ENCODE peak calls at places on chromosomes 16 and 17, in five cellular contexts. Q is cardiac muscle cell, C is heart left ventricle, T is dorsolateral prefrontal cortex, M is mammary epithelial cell. E is an unnamed sample.

GRCh38 chr16:87789437-87790277 is 23.9 kb upstream of the KLHDC4 start:
- DNase-seq in Q (peak), C (no peak), T (no peak), M (peak), E (peak)

GRCh38 chr17:31321481-31321880 is at the start of gene EVI2A:
- DNase-seq in Q (peak), C (peak), T (no peak), M (peak), E (peak)

GRCh38 chr16:63744077-63744874 is 1377.6 kb downstream of the CDH11 start:
- DNase-seq in Q (no peak), C (peak), T (no peak), M (no peak), E (no peak)

GRCh38 chr17:4631836-4632582 is 9.5 kb downstream of the ALOX15 start:
- DNase-seq in Q (no peak), C (no peak), T (no peak), M (no peak), E (no peak)

GRCh38 chr16:9225527-9226316 is 134.3 kb downstream of the HAPSTR1 start:
- DNase-seq in Q (peak), C (no peak), T (peak), M (no peak), E (peak)

GRCh38 chr16:76277099-76278030 is at the start of gene CNTNAP4:
- DNase-seq in Q (peak), C (no peak), T (peak), M (no peak), E (no peak)

GRCh38 chr17:31858647-31859486 is at the start of gene COPRS:
- DNase-seq in Q (peak), C (peak), T (peak), M (peak), E (peak)

GRCh38 chr16:72977127-72977526 is 70.8 kb downstream of the ZFHX3 start:
- DNase-seq in Q (no peak), C (no peak), T (no peak), M (no peak), E (no peak)

GRCh38 chr17:41284043-41284442 is 8.5 kb downstream of the KRTAP9-7 start:
- DNase-seq in Q (no peak), C (no peak), T (no peak), M (no peak), E (no peak)

GRCh38 chr16:27819881-27820610 is 243.5 kb downstream of the GSG1L start:
- DNase-seq in Q (no peak), C (no peak), T (peak), M (no peak), E (no peak)

GRCh38 chr16:62167551-62167950 is 131.3 kb upstream of the CDH8 start:
- DNase-seq in Q (no peak), C (no peak), T (no peak), M (peak), E (no peak)

GRCh38 chr17:79305831-79306687 is 231.4 kb downstream of the ENGASE start:
- DNase-seq in Q (peak), C (no peak), T (no peak), M (no peak), E (peak)

GRCh38 chr16:87535457-87535854 is 42.6 kb upstream of the ZCCHC14 start:
- DNase-seq in Q (no peak), C (no peak), T (no peak), M (no peak), E (no peak)

GRCh38 chr17:21390294-21390693 is 14.1 kb downstream of the KCNJ12 start:
- DNase-seq in Q (no peak), C (no peak), T (no peak), M (no peak), E (no peak)

GRCh38 chr17:39064374-39064773 is 87.1 kb downstream of the PLXDC1 start:
- DNase-seq in Q (peak), C (no peak), T (no peak), M (peak), E (peak)

GRCh38 chr16:85553436-85554113 is 59.5 kb upstream of the GSE1 start:
- DNase-seq in Q (peak), C (peak), T (no peak), M (peak), E (peak)

GRCh38 chr17:4741544-4741943 is 1.8 kb upstream of the CXCL16 start:
- DNase-seq in Q (no peak), C (no peak), T (no peak), M (no peak), E (no peak)

GRCh38 chr16:74275031-74275636 is 21.5 kb upstream of the PSMD7 start:
- DNase-seq in Q (peak), C (no peak), T (no peak), M (no peak), E (peak)
- TF ChIP-seq CTCF in Q (peak), C (peak), T (peak), M (peak), E (peak)

DNA sequence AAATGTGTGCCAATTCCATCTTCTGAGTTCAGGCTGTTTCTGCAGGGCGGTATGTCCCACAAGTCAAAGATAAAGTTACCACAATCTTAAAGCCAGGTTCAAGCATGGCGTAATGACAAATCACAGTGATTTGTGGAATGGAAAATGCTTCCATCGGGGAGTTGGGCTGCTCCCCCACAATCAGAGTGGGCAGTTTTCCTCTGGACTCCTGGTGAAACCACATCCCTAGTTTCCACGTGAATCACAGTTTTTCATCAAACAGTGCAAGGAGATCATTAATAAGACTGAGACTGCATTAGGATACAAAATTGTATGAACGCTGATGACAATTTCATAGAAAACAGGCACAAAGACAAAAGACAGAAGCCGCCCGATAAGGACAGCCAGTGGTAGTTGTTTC is 3.5 kb downstream of the LITAF start:
- DNase-seq in Q (peak), C (no peak), T (no peak), M (peak), E (peak)
- H3K4me3 ChIP-seq in Q (no peak), C (peak), T (no peak), M (peak), E (peak)

GRCh38 chr17:37698132-37698615 is 46.7 kb downstream of the HNF1B start:
- DNase-seq in Q (no peak), C (no peak), T (no peak), M (peak), E (no peak)

GRCh38 chr17:37697331-37697730 is 47.5 kb downstream of the HNF1B start:
- DNase-seq in Q (no peak), C (no peak), T (no peak), M (no peak), E (no peak)

GRCh38 chr17:37694734-37695133 is 50.1 kb downstream of the HNF1B start:
- DNase-seq in Q (no peak), C (no peak), T (no peak), M (no peak), E (no peak)

GRCh38 chr17:37698856-37699255 is 46.0 kb downstream of the HNF1B start:
- DNase-seq in Q (no peak), C (no peak), T (no peak), M (peak), E (no peak)

DNA sequence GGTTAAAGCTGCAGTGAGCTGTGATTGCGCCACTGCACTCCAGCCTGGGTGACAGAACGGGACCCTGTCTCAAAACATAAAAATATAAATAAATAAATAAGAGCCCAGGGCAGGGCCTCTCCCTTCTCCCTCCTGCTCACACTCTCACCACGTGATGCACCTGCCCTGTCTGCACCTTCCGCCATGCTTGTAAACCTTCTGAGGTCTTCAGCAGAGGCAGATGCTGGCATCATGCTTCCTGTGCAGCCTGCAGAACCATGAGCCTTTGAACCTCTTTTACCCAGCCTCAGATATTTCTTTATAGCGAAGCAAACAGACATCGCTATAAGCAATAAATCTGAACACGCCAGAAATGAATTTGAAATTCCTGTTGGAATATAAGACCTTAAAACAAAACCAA is 48.5 kb downstream of the HNF1B start:
- DNase-seq in Q (no peak), C (no peak), T (no peak), M (no peak), E (no peak)
- TF ChIP-seq CTCF in Q (no peak), C (no peak), T (no peak), M (no peak), E (no peak)

DNA sequence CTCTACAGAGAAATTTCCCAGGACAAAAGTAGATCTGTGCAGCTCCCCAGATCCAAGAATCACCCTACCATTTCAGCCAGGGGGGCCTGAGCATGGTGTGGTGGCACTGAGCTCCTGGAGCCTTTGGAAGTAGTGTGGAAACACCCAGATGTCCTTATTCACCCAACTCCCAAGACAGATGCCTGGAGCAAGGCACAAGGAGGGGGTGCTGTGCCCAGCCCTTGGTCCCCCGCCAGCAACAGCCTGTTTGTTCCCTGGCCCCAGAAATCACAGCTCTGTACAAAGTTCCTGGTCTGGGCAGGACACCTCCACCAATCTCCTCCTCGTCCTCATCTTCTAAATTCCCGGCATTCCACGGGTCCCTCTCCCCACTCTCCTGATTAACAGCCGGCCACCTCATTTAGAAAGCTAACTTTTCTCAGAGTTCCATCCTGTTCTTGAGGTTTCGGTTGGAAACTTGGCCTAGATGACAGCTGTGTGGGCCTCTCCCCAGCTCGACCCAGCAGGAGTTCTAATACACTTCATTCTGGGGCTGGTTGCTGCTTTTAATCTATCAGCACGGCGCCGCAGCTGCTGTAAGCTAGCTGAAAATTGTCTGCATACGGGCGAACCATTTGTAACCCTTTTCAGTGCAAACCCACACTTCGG is 191.1 kb downstream of the C16orf78 start:
- DNase-seq in Q (peak), C (no peak), T (no peak), M (no peak), E (no peak)
- H3K4me3 ChIP-seq in Q (no peak), C (no peak), T (no peak), M (no peak), E (no peak)

GRCh38 chr17:44124118-44124438 is 637 bp upstream of the HDAC5 start:
- DNase-seq in Q (no peak), C (no peak), T (no peak), M (no peak), E (no peak)
- TF ChIP-seq CTCF in Q (no peak), C (no peak), T (no peak), M (no peak), E (no peak)

GRCh38 chr16:89364603-89365002 is 125.8 kb downstream of the ANKRD11 start:
- DNase-seq in Q (peak), C (no peak), T (peak), M (peak), E (no peak)

GRCh38 chr16:89359296-89360147 is 130.8 kb downstream of the ANKRD11 start:
- DNase-seq in Q (peak), C (no peak), T (peak), M (no peak), E (peak)

GRCh38 chr16:89360760-89361435 is 129.5 kb downstream of the ANKRD11 start:
- DNase-seq in Q (no peak), C (no peak), T (peak), M (no peak), E (no peak)

GRCh38 chr16:89363621-89364393 is 126.6 kb downstream of the ANKRD11 start:
- DNase-seq in Q (peak), C (no peak), T (peak), M (peak), E (peak)

GRCh38 chr16:89361756-89362155 is 128.6 kb downstream of the ANKRD11 start:
- DNase-seq in Q (no peak), C (no peak), T (peak), M (no peak), E (no peak)
- H3K4me3 ChIP-seq in Q (no peak), C (no peak), T (no peak), M (no peak), E (no peak)

GRCh38 chr17:81295031-81295677 is at the start of gene SLC38A10:
- DNase-seq in Q (peak), C (peak), T (peak), M (peak), E (peak)
- TF ChIP-seq CTCF in Q (no peak), C (no peak), T (peak), M (no peak), E (no peak)

GRCh38 chr16:58205276-58206036 is 7.5 kb upstream of the CSNK2A2 start:
- DNase-seq in Q (no peak), C (no peak), T (no peak), M (no peak), E (no peak)

GRCh38 chr16:58212824-58213655 is 15.1 kb upstream of the CSNK2A2 start:
- DNase-seq in Q (no peak), C (no peak), T (no peak), M (no peak), E (no peak)

DNA sequence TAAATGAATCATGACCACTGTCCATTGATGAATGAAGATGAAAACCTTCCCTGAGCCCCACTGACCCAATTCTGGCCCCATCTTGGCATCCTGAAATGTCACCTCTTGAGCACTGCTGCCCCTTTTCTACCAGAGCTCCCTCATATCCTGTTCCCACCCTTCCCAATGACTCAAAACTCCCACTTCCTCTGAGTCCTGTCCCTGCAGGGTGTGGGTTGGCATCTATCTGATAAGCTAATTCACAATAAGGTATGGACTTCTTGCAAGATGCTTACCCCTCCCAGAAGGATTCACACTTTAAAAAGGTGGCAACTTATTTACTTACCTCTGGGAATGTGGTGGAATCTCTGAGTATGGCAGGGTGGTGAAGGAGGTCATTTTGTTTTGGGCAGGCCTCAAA is 13.3 kb upstream of the CSNK2A2 start:
- DNase-seq in Q (no peak), C (no peak), T (no peak), M (peak), E (no peak)
- H3K4me3 ChIP-seq in Q (no peak), C (no peak), T (no peak), M (no peak), E (no peak)

GRCh38 chr16:53546988-53547391 is 44.0 kb upstream of the AKTIP start:
- DNase-seq in Q (no peak), C (no peak), T (no peak), M (peak), E (peak)
- TF ChIP-seq CTCF in Q (peak), C (no peak), T (no peak), M (no peak), E (peak)